ENCODE peak calls at places on chromosomes 16 and 17, in seven cellular contexts. M is lower leg skin, D is mesenchymal stem cell, L is NCI-H1092 treated with DMSO at 0.1 percent for 48 hours, S is PC-9, Z is NCI-H1417, O is SIG-M5. H is an unnamed sample.

GRCh38 chr16:53041196-53041977 is 11.3 kb downstream of the CHD9NB start:
- DNase-seq in M (peak), D (peak), L (no peak), S (peak), Z (no peak), O (no peak), H (peak)

GRCh38 chr16:77060614-77061013 is 130.4 kb upstream of the MON1B start:
- DNase-seq in M (no peak), D (no peak), L (no peak), S (no peak), Z (no peak), O (no peak), H (no peak)

GRCh38 chr17:82287849-82288601 is 14.5 kb upstream of the CSNK1D start:
- DNase-seq in M (no peak), D (peak), L (no peak), S (peak), Z (peak), O (no peak), H (peak)

GRCh38 chr16:71406316-71406715 is 35.5 kb downstream of the TLE7 start:
- DNase-seq in M (no peak), D (no peak), L (no peak), S (no peak), Z (no peak), O (no peak), H (no peak)

GRCh38 chr17:50198026-50198669 is 3.3 kb downstream of the COL1A1 start:
- DNase-seq in M (peak), D (peak), L (peak), S (peak), Z (peak), O (no peak), H (peak)

GRCh38 chr16:68607443-68607842 is 37.7 kb upstream of the CDH3 start:
- DNase-seq in M (no peak), D (no peak), L (no peak), S (no peak), Z (no peak), O (no peak), H (no peak)

GRCh38 chr16:11067697-11068141 is 123.4 kb downstream of the CLEC16A start:
- DNase-seq in M (no peak), D (no peak), L (no peak), S (no peak), Z (no peak), O (no peak), H (no peak)

GRCh38 chr16:57341441-57342303 is 16.9 kb upstream of the CCL22 start:
- DNase-seq in M (peak), D (peak), L (no peak), S (peak), Z (no peak), O (no peak), H (peak)

GRCh38 chr17:79422236-79422635 is 188.6 kb downstream of the RBFOX3 start:
- DNase-seq in M (no peak), D (no peak), L (no peak), S (no peak), Z (no peak), O (no peak), H (no peak)

GRCh38 chr17:73798111-73798748 is 154.0 kb upstream of the SDK2 start:
- DNase-seq in M (no peak), D (peak), L (peak), S (peak), Z (no peak), O (no peak), H (peak)